ENCODE peak calls at places on chromosomes 7 and 10, in eight cellular contexts. T is epithelial cell of proximal tubule, B is psoas muscle, M is hepatocyte, S is HCT116, W is choroid plexus epithelial cell, G is GM23338, D is epithelial cell of esophagus. V is an unnamed sample.

GRCh38 chr7:3493499-3493898 is 192.4 kb downstream of the SDK1 start:
- DNase-seq in T (peak; percentile 56), B (no peak), M (peak; percentile 21), S (no peak), W (peak; percentile 76), G (peak; percentile 46), D (peak; percentile 59), V (no peak)

GRCh38 chr7:99142727-99143521 is 984 bp downstream of the SMURF1 start:
- DNase-seq in T (peak; percentile 73), B (peak; percentile 95), M (peak; percentile 98), S (peak; percentile 78), W (peak; percentile 97), G (peak; percentile 100), D (peak; percentile 99), V (peak; percentile 95)

GRCh38 chr7:108002726-108003590 is at the start of gene LAMB1:
- DNase-seq in T (no peak), B (peak; percentile 81), M (peak; percentile 89), S (no peak), W (peak; percentile 86), G (peak; percentile 87), D (peak; percentile 59), V (no peak)

GRCh38 chr7:138568655-138569054 is 108.6 kb downstream of the TRIM24 start:
- DNase-seq in T (no peak), B (no peak), M (no peak), S (no peak), W (no peak), G (no peak), D (no peak), V (no peak)

GRCh38 chr10:78528749-78529204 is 495.1 kb downstream of the RPS24 start:
- DNase-seq in T (no peak), B (no peak), M (no peak), S (no peak), W (no peak), G (no peak), D (no peak), V (no peak)

GRCh38 chr7:20121404-20121803 is 95.8 kb downstream of the MACC1 start:
- DNase-seq in T (no peak), B (no peak), M (no peak), S (no peak), W (no peak), G (no peak), D (no peak), V (no peak)

GRCh38 chr10:31055573-31056251 is 24.0 kb upstream of the ZNF438 start:
- DNase-seq in T (no peak), B (no peak), M (no peak), S (no peak), W (no peak), G (no peak), D (no peak), V (no peak)

GRCh38 chr7:55370001-55370400 is 4.9 kb downstream of the LANCL2 start:
- DNase-seq in T (no peak), B (no peak), M (no peak), S (no peak), W (no peak), G (no peak), D (no peak), V (no peak)

GRCh38 chr7:30845426-30846135 is 66.1 kb upstream of the AQP1 start:
- DNase-seq in T (no peak), B (peak; percentile 48), M (peak; percentile 46), S (no peak), W (peak; percentile 37), G (no peak), D (peak; percentile 33), V (no peak)

GRCh38 chr10:78688945-78689935 is 379.5 kb upstream of the ZMIZ1 start:
- DNase-seq in T (no peak), B (peak; percentile 35), M (peak; percentile 50), S (no peak), W (peak; percentile 9), G (peak; percentile 6), D (no peak), V (peak; percentile 47)

GRCh38 chr7:122746948-122747347 is 44.2 kb upstream of the RNF148 start:
- DNase-seq in T (no peak), B (no peak), M (no peak), S (no peak), W (no peak), G (no peak), D (no peak), V (no peak)

GRCh38 chr10:123821136-123821535 is 70.5 kb downstream of the CPXM2 start:
- DNase-seq in T (no peak), B (no peak), M (no peak), S (no peak), W (no peak), G (no peak), D (no peak), V (peak; percentile 63)

GRCh38 chr10:133328358-133329343 is 8.0 kb downstream of the CALY start:
- DNase-seq in T (no peak), B (no peak), M (no peak), S (no peak), W (no peak), G (no peak), D (no peak), V (no peak)

GRCh38 chr7:46637793-46638735 is 717.0 kb upstream of the IGFBP3 start:
- DNase-seq in T (no peak), B (no peak), M (no peak), S (no peak), W (no peak), G (no peak), D (no peak), V (no peak)

GRCh38 chr7:74372511-74373111 is 81.1 kb upstream of the GTF2IRD1 start:
- DNase-seq in T (no peak), B (no peak), M (peak; percentile 38), S (no peak), W (peak; percentile 33), G (peak; percentile 62), D (no peak), V (no peak)

GRCh38 chr10:132306341-132306685 is 1.4 kb downstream of the STK32C start:
- DNase-seq in T (no peak), B (no peak), M (no peak), S (no peak), W (no peak), G (no peak), D (no peak), V (no peak)

GRCh38 chr10:113820507-113820906 is 33.4 kb downstream of the DCLRE1A start:
- DNase-seq in T (no peak), B (no peak), M (no peak), S (peak; percentile 8), W (no peak), G (peak; percentile 51), D (no peak), V (no peak)
- TF ChIP-seq CTCF in T (peak; percentile 26), B (no peak), M (no peak), S (peak; percentile 64), W (peak; percentile 21), G (peak; percentile 65), D (no peak), V (no peak)

DNA sequence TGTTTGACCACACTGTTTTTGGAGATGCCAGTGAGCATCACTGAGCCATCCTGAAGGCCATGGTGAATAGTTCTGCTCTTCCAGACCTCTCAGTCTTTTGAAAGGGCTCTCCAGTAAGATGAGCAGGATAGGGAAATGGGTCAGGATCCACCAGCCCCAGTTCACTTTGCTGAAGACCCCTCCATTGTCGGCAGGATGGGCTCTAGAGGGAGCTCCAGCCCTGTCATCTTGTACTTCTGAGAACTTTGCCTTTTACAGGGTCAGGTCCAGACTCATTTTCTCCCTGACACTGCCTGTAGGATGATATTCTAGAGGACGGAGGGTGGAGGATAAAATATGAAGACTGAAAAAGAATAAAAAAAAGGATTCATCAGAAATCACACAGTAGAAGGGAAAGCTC is 13.1 kb downstream of the LHFPL3 start:
- DNase-seq in T (no peak), B (no peak), M (peak; percentile 29), S (no peak), W (no peak), G (peak; percentile 81), D (no peak), V (no peak)
- TF ChIP-seq CTCF in T (peak; percentile 20), B (no peak), M (peak; percentile 37), S (peak; percentile 34), W (no peak), G (peak; percentile 79), D (no peak), V (no peak)

DNA sequence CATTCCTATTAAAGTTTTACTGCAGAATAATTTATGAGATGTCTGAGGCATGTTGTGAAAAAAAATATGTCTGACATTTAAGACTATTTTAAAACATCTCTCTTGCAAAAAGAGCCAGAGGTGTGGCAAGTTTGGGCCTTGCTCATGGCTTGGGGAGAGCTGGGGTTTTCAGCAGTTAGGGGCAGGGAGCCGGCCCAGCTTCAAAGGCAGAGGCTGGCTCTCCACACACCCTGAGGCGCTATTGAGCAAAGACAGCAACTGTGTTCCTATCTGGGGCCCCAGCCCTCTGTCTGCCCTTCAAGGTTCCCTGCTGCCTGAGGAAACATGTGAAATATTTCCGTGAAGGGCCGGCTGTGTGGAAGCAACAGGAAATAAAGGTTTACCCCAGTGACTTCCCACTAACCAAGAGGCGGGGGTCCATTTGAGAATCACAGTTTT is 94.0 kb downstream of the SORBS1 start:
- DNase-seq in T (no peak), B (peak; percentile 58), M (peak; percentile 83), S (peak; percentile 37), W (peak; percentile 91), G (peak; percentile 89), D (peak; percentile 53), V (no peak)
- TF ChIP-seq CTCF in T (peak; percentile 30), B (peak; percentile 18), M (peak; percentile 35), S (peak; percentile 15), W (peak; percentile 57), G (peak; percentile 23), D (no peak), V (no peak)

GRCh38 chr7:158699341-158699740 is 5.3 kb downstream of the NCAPG2 start:
- DNase-seq in T (no peak), B (no peak), M (no peak), S (no peak), W (no peak), G (no peak), D (no peak), V (no peak)

GRCh38 chr7:158694650-158695049 is 10.0 kb downstream of the NCAPG2 start:
- DNase-seq in T (no peak), B (no peak), M (no peak), S (no peak), W (no peak), G (no peak), D (no peak), V (no peak)

GRCh38 chr7:158695056-158695455 is 9.5 kb downstream of the NCAPG2 start:
- DNase-seq in T (no peak), B (no peak), M (no peak), S (no peak), W (no peak), G (no peak), D (no peak), V (no peak)

GRCh38 chr7:158698657-158699195 is 5.9 kb downstream of the NCAPG2 start:
- DNase-seq in T (no peak), B (no peak), M (no peak), S (no peak), W (no peak), G (no peak), D (no peak), V (no peak)

DNA sequence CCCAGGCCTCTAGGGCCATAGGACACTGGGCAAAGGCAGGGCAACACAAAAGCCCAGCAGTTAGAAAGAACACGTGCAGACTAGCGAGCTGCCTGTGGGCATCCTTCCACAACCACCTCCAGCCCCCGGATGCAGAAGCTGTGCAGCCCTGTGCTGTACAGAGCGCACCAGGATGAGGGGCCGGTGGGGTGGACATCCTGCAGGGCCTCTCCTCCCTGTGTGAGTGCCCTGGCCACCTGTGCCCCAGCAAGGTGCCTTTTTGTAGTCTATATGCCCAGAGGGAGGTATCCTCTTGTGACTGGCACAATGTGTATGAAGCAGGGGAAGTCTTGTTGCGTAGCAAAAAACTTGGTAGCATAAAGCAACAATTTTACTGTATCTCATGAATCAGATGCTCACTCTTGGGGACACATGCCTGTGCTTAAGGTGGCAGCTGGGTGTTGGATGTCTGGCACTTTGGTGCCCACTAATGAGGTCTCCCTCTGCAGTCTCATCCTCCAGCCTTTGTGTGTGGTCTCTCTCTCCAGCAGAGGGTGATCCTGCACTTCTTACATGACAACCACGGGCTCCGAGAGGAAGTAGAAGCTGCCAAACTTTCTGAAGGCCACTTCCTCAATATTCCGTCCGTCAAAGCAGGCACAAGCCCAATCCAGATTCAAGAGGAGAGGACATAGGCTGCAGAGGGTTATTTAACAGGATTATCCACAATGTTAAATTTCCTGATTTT is 8.7 kb downstream of the NCAPG2 start:
- DNase-seq in T (peak; percentile 16), B (peak; percentile 35), M (peak; percentile 64), S (peak; percentile 34), W (peak; percentile 92), G (peak; percentile 64), D (peak; percentile 74), V (peak; percentile 55)
- TF ChIP-seq CTCF in T (peak; percentile 69), B (peak; percentile 69), M (peak; percentile 50), S (peak; percentile 43), W (peak; percentile 86), G (peak; percentile 46), D (peak; percentile 62), V (peak; percentile 72)

V was measured in AG09319.